ENCODE peak calls at places on chromosomes 13 and 19, in four cellular contexts. Q is endothelial cell; O is effector memory CD8-positive, alpha-beta T cell; C is HuH-7.5. S is an unnamed sample.

GRCh38 chr13:42970824-42971669 is 21.0 kb downstream of the EPSTI1 start:
- DNase-seq in Q (peak; percentile 51), O (peak; percentile 28), C (peak; percentile 30), S (peak; percentile 54)

GRCh38 chr19:50461066-50461875 is 15.0 kb upstream of the EMC10 start:
- DNase-seq in Q (peak; percentile 62), O (peak; percentile 47), C (peak; percentile 95), S (peak; percentile 93)

GRCh38 chr13:43377149-43377548 is 353.8 kb downstream of the DNAJC15 start:
- DNase-seq in Q (no peak), O (no peak), C (no peak), S (no peak)

GRCh38 chr13:38844581-38844980 is 146.1 kb downstream of the STOML3 start:
- DNase-seq in Q (no peak), O (no peak), C (no peak), S (no peak)

GRCh38 chr19:35519291-35519690 is 5.8 kb upstream of the DMKN start:
- DNase-seq in Q (no peak), O (no peak), C (no peak), S (no peak)

GRCh38 chr19:49749055-49749716 is 13.9 kb downstream of the TSKS start:
- DNase-seq in Q (no peak), O (no peak), C (no peak), S (no peak)

GRCh38 chr19:21117041-21117907 is 24.6 kb upstream of the ZNF431 start:
- DNase-seq in Q (no peak), O (no peak), C (no peak), S (no peak)

GRCh38 chr19:7159105-7159933 is 89.8 kb downstream of the ZNF557 start:
- DNase-seq in Q (no peak), O (no peak), C (no peak), S (no peak)

GRCh38 chr13:65456150-65456912 is 1773.8 kb downstream of the PCDH9 start:
- DNase-seq in Q (no peak), O (no peak), C (no peak), S (no peak)

GRCh38 chr19:31518626-31519025 is 169.4 kb upstream of the TSHZ3 start:
- DNase-seq in Q (no peak), O (no peak), C (no peak), S (no peak)

GRCh38 chr19:2529473-2529918 is 53.6 kb downstream of the GADD45B start:
- DNase-seq in Q (no peak), O (no peak), C (peak; percentile 66), S (no peak)

GRCh38 chr19:12681074-12681987 is at the start of gene DHPS:
- DNase-seq in Q (peak; percentile 85), O (peak; percentile 87), C (peak; percentile 95), S (peak; percentile 92)

GRCh38 chr13:40271931-40272775 is 394.3 kb downstream of the FOXO1 start:
- DNase-seq in Q (no peak), O (no peak), C (no peak), S (no peak)

GRCh38 chr13:58950911-58951310 is 1212.8 kb downstream of the DIAPH3 start:
- DNase-seq in Q (no peak), O (no peak), C (no peak), S (no peak)

GRCh38 chr13:114065926-114066774 is 66.3 kb downstream of the RASA3 start:
- DNase-seq in Q (no peak), O (no peak), C (no peak), S (no peak)

GRCh38 chr19:49555600-49556411 is 24.6 kb downstream of the NOSIP start:
- DNase-seq in Q (peak; percentile 72), O (peak; percentile 73), C (no peak), S (no peak)

GRCh38 chr19:28609091-28609755 is 603.7 kb downstream of the UQCRFS1 start:
- DNase-seq in Q (no peak), O (no peak), C (no peak), S (no peak)

GRCh38 chr19:9673912-9674668 is 810 bp downstream of the ZNF562 start:
- DNase-seq in Q (no peak), O (no peak), C (no peak), S (no peak)

GRCh38 chr19:11346104-11346940 is at the start of the genes CCDC159 and TMEM205:
- DNase-seq in Q (peak; percentile 96), O (peak; percentile 98), C (peak; percentile 97), S (peak; percentile 96)

GRCh38 chr19:40592170-40592569 is 9.0 kb upstream of the LTBP4 start:
- DNase-seq in Q (no peak), O (no peak), C (no peak), S (peak; percentile 79)

GRCh38 chr19:5063873-5064645 is 95.1 kb downstream of the KDM4B start:
- DNase-seq in Q (no peak), O (no peak), C (no peak), S (no peak)

GRCh38 chr13:21330126-21330861 is 128.8 kb downstream of the ZDHHC20 start:
- DNase-seq in Q (no peak), O (no peak), C (no peak), S (peak; percentile 63)

GRCh38 chr13:39552233-39552632 is 50.8 kb downstream of the LHFPL6 start:
- DNase-seq in Q (no peak), O (no peak), C (no peak), S (no peak)

GRCh38 chr13:101845501-101846012 is 393.1 kb downstream of the ITGBL1 start:
- DNase-seq in Q (no peak), O (no peak), C (no peak), S (no peak)

GRCh38 chr19:16327911-16328823 is 3.5 kb downstream of the KLF2 start:
- DNase-seq in Q (no peak), O (peak; percentile 52), C (no peak), S (peak; percentile 61)